ENCODE peak calls at places on chromosomes 1 and 21, in eight cellular contexts. Q, T, W, M, O, C, L and E are unnamed samples.
A peak's percentile ranks its signal among the peaks of the same experiment; 100 is the strongest.

GRCh38 chr21:32412162-32412997 is at the start of gene EVA1C:
- DNase-seq in T (peak; percentile 59), Q (peak; percentile 49), W (peak; percentile 26), L (peak; percentile 77), C (peak; percentile 74), O (no peak), M (no peak), E (peak; percentile 35)

GRCh38 chr1:228185641-228185965 is 20.0 kb downstream of the IBA57 start:
- DNase-seq in T (no peak), Q (no peak), L (no peak), O (no peak), M (no peak), W (no peak), C (no peak), E (no peak)

GRCh38 chr21:35764586-35764985 is 295.7 kb downstream of the SETD4 start:
- DNase-seq in L (no peak), T (no peak), W (no peak), M (no peak), C (no peak), Q (no peak), O (no peak), E (no peak)

GRCh38 chr1:219959540-219960208 is 31.3 kb upstream of the SLC30A10 start:
- DNase-seq in M (no peak), C (no peak), Q (no peak), O (no peak), T (no peak), W (peak; percentile 7), L (no peak), E (no peak)

GRCh38 chr1:198880397-198880796 is 241.6 kb downstream of the PTPRC start:
- DNase-seq in C (no peak), T (peak; percentile 69), O (no peak), Q (no peak), W (no peak), L (no peak), M (no peak), E (no peak)

GRCh38 chr1:24805534-24806301 is 60.5 kb downstream of the CLIC4 start:
- DNase-seq in L (peak; percentile 73), W (peak; percentile 12), M (no peak), T (peak; percentile 74), C (peak; percentile 96), O (no peak), Q (no peak), E (no peak)

GRCh38 chr1:39268112-39268581 is 63.7 kb downstream of the MACF1 start:
- DNase-seq in Q (no peak), T (peak; percentile 90), M (peak; percentile 99), L (peak; percentile 62), W (peak; percentile 79), C (peak; percentile 76), O (peak; percentile 100), E (peak; percentile 86)

GRCh38 chr1:154478639-154479038 is 23.4 kb upstream of the TDRD10 start:
- DNase-seq in M (no peak), W (peak; percentile 27), Q (no peak), C (peak; percentile 40), T (peak; percentile 48), O (no peak), L (no peak), E (no peak)

GRCh38 chr1:241598234-241598633 is 41.9 kb downstream of the CHML start:
- DNase-seq in C (no peak), T (no peak), M (no peak), W (no peak), L (no peak), Q (no peak), O (no peak), E (no peak)

GRCh38 chr1:205936846-205937707 is 6.2 kb downstream of the SLC26A9 start:
- DNase-seq in T (peak; percentile 63), L (peak; percentile 69), Q (no peak), C (peak; percentile 41), O (no peak), W (no peak), M (no peak), E (no peak)

GRCh38 chr1:111541721-111542120 is 38.3 kb upstream of the ADORA3 start:
- DNase-seq in M (no peak), Q (no peak), C (no peak), W (no peak), T (peak; percentile 45), O (no peak), L (peak; percentile 36), E (no peak)

GRCh38 chr1:222171005-222171404 is 376.9 kb downstream of the HHIPL2 start:
- DNase-seq in Q (no peak), C (peak; percentile 44), L (peak; percentile 25), T (peak; percentile 72), M (no peak), O (peak; percentile 37), W (peak; percentile 60), E (peak; percentile 7)

GRCh38 chr1:96387785-96388184 is 333.8 kb upstream of the PTBP2 start:
- DNase-seq in C (peak; percentile 12), W (no peak), T (no peak), M (no peak), L (no peak), Q (no peak), O (peak; percentile 56), E (no peak)

GRCh38 chr1:206041640-206042039 is 11.3 kb upstream of the RHEX start:
- DNase-seq in L (no peak), W (peak; percentile 9), Q (no peak), O (no peak), C (no peak), M (peak; percentile 67), T (no peak), E (no peak)

GRCh38 chr1:33327587-33328325 is 6.9 kb upstream of the A3GALT2 start:
- DNase-seq in O (no peak), C (no peak), L (peak; percentile 90), M (no peak), W (peak; percentile 46), Q (no peak), T (peak; percentile 98), E (no peak)

GRCh38 chr1:226438007-226438406 is 30.1 kb upstream of the PARP1 start:
- DNase-seq in W (peak; percentile 23), L (no peak), C (peak; percentile 38), M (no peak), O (no peak), T (peak; percentile 12), Q (no peak), E (no peak)

GRCh38 chr1:224543453-224543852 is 72.7 kb upstream of the CNIH3 start:
- DNase-seq in C (peak; percentile 37), M (no peak), O (no peak), Q (no peak), W (peak; percentile 72), L (no peak), T (no peak), E (no peak)

GRCh38 chr21:39620856-39621255 is 8.1 kb downstream of the B3GALT5 start:
- DNase-seq in L (no peak), O (no peak), Q (no peak), T (no peak), W (no peak), C (no peak), M (no peak), E (no peak)

GRCh38 chr1:24903955-24904730 is 25.9 kb downstream of the RUNX3 start:
- DNase-seq in Q (no peak), C (no peak), T (no peak), W (no peak), L (no peak), O (no peak), M (no peak), E (no peak)

GRCh38 chr1:109776911-109777310 is 13.2 kb upstream of the EPS8L3 start:
- DNase-seq in O (peak; percentile 24), C (peak; percentile 90), M (peak; percentile 48), W (peak; percentile 94), Q (peak; percentile 62), L (peak; percentile 84), T (peak; percentile 87), E (peak; percentile 82)

GRCh38 chr1:213374369-213374768 is 323.3 kb downstream of the RPS6KC1 start:
- DNase-seq in W (peak; percentile 91), Q (peak; percentile 32), T (peak; percentile 54), C (peak; percentile 74), M (peak; percentile 16), O (peak; percentile 30), L (peak; percentile 55), E (peak; percentile 64)

GRCh38 chr1:234322979-234323378 is 50.3 kb upstream of the COA6 start:
- DNase-seq in T (peak; percentile 13), O (no peak), L (no peak), M (no peak), W (peak; percentile 71), C (peak; percentile 61), Q (no peak), E (no peak)

GRCh38 chr1:184160236-184160635 is 108.7 kb downstream of the TSEN15 start:
- DNase-seq in W (no peak), O (no peak), M (no peak), Q (no peak), T (peak; percentile 90), L (peak; percentile 26), C (no peak), E (no peak)

GRCh38 chr1:177429234-177429633 is 258.5 kb downstream of the BRINP2 start:
- DNase-seq in C (no peak), T (no peak), M (no peak), W (no peak), O (no peak), L (no peak), Q (no peak), E (no peak)

GRCh38 chr1:54579337-54579781 is 31.3 kb downstream of the ACOT11 start:
- DNase-seq in W (peak; percentile 47), O (no peak), Q (no peak), T (no peak), L (no peak), C (no peak), M (no peak), E (no peak)

GRCh38 chr1:20552728-20553571 is 577 bp downstream of the FAM43B start:
- DNase-seq in C (peak; percentile 21), O (no peak), T (peak; percentile 14), Q (no peak), L (peak; percentile 46), W (no peak), M (no peak), E (no peak)

GRCh38 chr1:91502882-91503184 is 2.2 kb downstream of the CDC7 start:
- DNase-seq in C (no peak), O (no peak), W (peak; percentile 32), Q (no peak), T (peak; percentile 55), M (no peak), L (no peak), E (no peak)

GRCh38 chr1:240714893-240715292 is 102.9 kb upstream of the GREM2 start:
- DNase-seq in O (no peak), M (no peak), Q (no peak), W (no peak), L (no peak), C (no peak), T (no peak), E (no peak)

GRCh38 chr21:39082656-39083376 is 100.4 kb downstream of the PSMG1 start:
- DNase-seq in Q (no peak), C (no peak), L (no peak), W (no peak), O (no peak), T (no peak), M (peak; percentile 26), E (no peak)